ENCODE peak calls at places on chromosomes 5 and 9, in ten cellular contexts. R, N, Z, F, Q, Y, W, S, B and H are unnamed samples.
A peak's percentile ranks its signal among the peaks of the same experiment; 100 is the strongest.

GRCh38 chr9:134474058-134474370 is 147.8 kb downstream of the RXRA start:
- DNase-seq in R (no peak), N (no peak), Z (no peak), F (peak; percentile 54), Q (no peak), Y (peak; percentile 54), W (no peak), S (no peak), B (no peak), H (no peak)

GRCh38 chr9:30799527-30800101 is 1584.8 kb upstream of the ACO1 start:
- DNase-seq in R (no peak), N (no peak), Z (no peak), F (no peak), Q (no peak), Y (no peak), W (no peak), S (no peak), B (no peak), H (no peak)

GRCh38 chr9:92242115-92242778 is 51.2 kb downstream of the IARS1 start:
- DNase-seq in R (peak; percentile 9), N (no peak), Z (no peak), F (peak; percentile 87), Q (no peak), Y (peak; percentile 93), W (no peak), S (no peak), B (no peak), H (no peak)

GRCh38 chr5:169710675-169711074 is 73.6 kb downstream of the DOCK2 start:
- DNase-seq in R (no peak), N (no peak), Z (no peak), F (no peak), Q (no peak), Y (no peak), W (no peak), S (no peak), B (no peak), H (no peak)

GRCh38 chr5:170312666-170313065 is 15.1 kb upstream of the LCP2 start:
- DNase-seq in R (no peak), N (no peak), Z (no peak), F (peak; percentile 3), Q (no peak), Y (peak; percentile 7), W (no peak), S (peak; percentile 64), B (no peak), H (no peak)

GRCh38 chr5:9726931-9727330 is 96.8 kb upstream of the TAS2R1 start:
- DNase-seq in R (no peak), N (peak; percentile 15), Z (no peak), F (no peak), Q (no peak), Y (no peak), W (no peak), S (no peak), B (no peak), H (no peak)

GRCh38 chr5:136001531-136001930 is 27.3 kb upstream of the TGFBI start:
- DNase-seq in R (no peak), N (no peak), Z (no peak), F (peak; percentile 35), Q (no peak), Y (peak; percentile 81), W (peak; percentile 97), S (no peak), B (no peak), H (no peak)

GRCh38 chr5:153895266-153895665 is 143.4 kb downstream of the FAM114A2 start:
- DNase-seq in R (no peak), N (no peak), Z (no peak), F (no peak), Q (no peak), Y (no peak), W (no peak), S (no peak), B (no peak), H (no peak)

GRCh38 chr5:55004728-55005127 is 19.3 kb upstream of the GZMK start:
- DNase-seq in R (no peak), N (peak; percentile 51), Z (no peak), F (peak; percentile 65), Q (no peak), Y (peak; percentile 40), W (no peak), S (no peak), B (no peak), H (no peak)

GRCh38 chr5:87421307-87421706 is 8.6 kb upstream of the CCNH start:
- DNase-seq in R (no peak), N (no peak), Z (no peak), F (no peak), Q (no peak), Y (no peak), W (no peak), S (no peak), B (no peak), H (no peak)

GRCh38 chr5:10333154-10334006 is 20.1 kb upstream of the MARCHF6 start:
- DNase-seq in R (no peak), N (peak; percentile 52), Z (peak; percentile 49), F (peak; percentile 26), Q (no peak), Y (no peak), W (no peak), S (no peak), B (peak; percentile 65), H (peak; percentile 18)

GRCh38 chr5:93902288-93902687 is 160.9 kb upstream of the POU5F2 start:
- DNase-seq in R (no peak), N (no peak), Z (no peak), F (no peak), Q (no peak), Y (no peak), W (no peak), S (no peak), B (no peak), H (no peak)

GRCh38 chr5:176154821-176155220 is 83.4 kb upstream of the SIMC1 start:
- DNase-seq in R (no peak), N (no peak), Z (no peak), F (no peak), Q (no peak), Y (no peak), W (no peak), S (no peak), B (no peak), H (no peak)

GRCh38 chr5:132464155-132464939 is 26.2 kb downstream of the IRF1 start:
- DNase-seq in R (no peak), N (no peak), Z (no peak), F (no peak), Q (no peak), Y (no peak), W (no peak), S (peak; percentile 72), B (no peak), H (peak; percentile 29)

GRCh38 chr9:114238919-114239879 is 83.7 kb upstream of the ORM1 start:
- DNase-seq in R (no peak), N (no peak), Z (no peak), F (peak; percentile 66), Q (no peak), Y (peak; percentile 51), W (peak; percentile 86), S (no peak), B (peak; percentile 24), H (no peak)
- TF ChIP-seq CTCF in R (no peak), N (peak; percentile 14), Z (no peak), F (peak; percentile 44), Q (no peak), Y (peak; percentile 47), W (peak; percentile 32), S (no peak), B (no peak), H (no peak)

GRCh38 chr5:71836084-71836483 is 117.0 kb downstream of the CARTPT start:
- DNase-seq in R (no peak), N (peak; percentile 32), Z (no peak), F (peak; percentile 25), Q (no peak), Y (peak; percentile 13), W (no peak), S (no peak), B (no peak), H (no peak)
- TF ChIP-seq CTCF in R (no peak), N (peak; percentile 59), Z (no peak), F (peak; percentile 35), Q (no peak), Y (peak; percentile 52), W (no peak), S (no peak), B (no peak), H (no peak)

GRCh38 chr9:5073701-5074100 is 88.6 kb downstream of the JAK2 start:
- DNase-seq in R (no peak), N (no peak), Z (no peak), F (no peak), Q (no peak), Y (no peak), W (no peak), S (peak; percentile 29), B (no peak), H (no peak)
- TF ChIP-seq CTCF in R (no peak), N (peak; percentile 13), Z (no peak), F (no peak), Q (no peak), Y (no peak), W (no peak), S (peak; percentile 1), B (no peak), H (no peak)

GRCh38 chr5:89255845-89256463 is 373.0 kb upstream of the MEF2C start:
- DNase-seq in R (no peak), N (peak; percentile 51), Z (no peak), F (peak; percentile 82), Q (no peak), Y (peak; percentile 75), W (peak; percentile 56), S (peak; percentile 42), B (no peak), H (no peak)

GRCh38 chr5:89263846-89264245 is 380.9 kb upstream of the MEF2C start:
- DNase-seq in R (no peak), N (no peak), Z (no peak), F (no peak), Q (no peak), Y (no peak), W (no peak), S (peak; percentile 32), B (no peak), H (no peak)

GRCh38 chr5:89262030-89262429 is 379.0 kb upstream of the MEF2C start:
- DNase-seq in R (no peak), N (no peak), Z (no peak), F (no peak), Q (no peak), Y (no peak), W (no peak), S (no peak), B (no peak), H (no peak)

GRCh38 chr5:89265511-89266169 is 382.7 kb upstream of the MEF2C start:
- DNase-seq in R (no peak), N (peak; percentile 51), Z (no peak), F (peak; percentile 89), Q (no peak), Y (peak; percentile 89), W (no peak), S (no peak), B (no peak), H (no peak)

GRCh38 chr5:89260254-89260653 is 377.3 kb upstream of the MEF2C start:
- DNase-seq in R (no peak), N (no peak), Z (no peak), F (peak; percentile 40), Q (no peak), Y (no peak), W (no peak), S (no peak), B (no peak), H (no peak)
- TF ChIP-seq CTCF in R (no peak), N (peak; percentile 37), Z (no peak), F (peak; percentile 31), Q (no peak), Y (no peak), W (no peak), S (no peak), B (no peak), H (no peak)